ENCODE peak calls at places on chromosome 17, in four cellular contexts. D is upper lobe of right lung, S is breast epithelium, C is endothelial cell. I is an unnamed sample.

GRCh38 chr17:14019186-14019956 is 49.9 kb upstream of the COX10 start:
- DNase-seq in S (no peak), C (no peak), D (no peak), I (no peak)

GRCh38 chr17:78253946-78254672 is 22.7 kb downstream of the TMEM235 start:
- DNase-seq in C (peak), S (peak), D (peak), I (peak)

GRCh38 chr17:76949913-76950695 is 81.9 kb downstream of the MGAT5B start:
- DNase-seq in D (no peak), S (no peak), C (no peak), I (no peak)

GRCh38 chr17:74861554-74862107 is 1.9 kb upstream of the GRIN2C start:
- DNase-seq in S (no peak), C (no peak), D (no peak), I (no peak)

GRCh38 chr17:7574176-7574953 is 5.1 kb upstream of the CD68 start:
- DNase-seq in C (no peak), D (no peak), S (no peak), I (no peak)

GRCh38 chr17:34840758-34841157 is 120.5 kb downstream of the CCT6B start:
- DNase-seq in D (no peak), C (no peak), S (no peak), I (no peak)

GRCh38 chr17:13537871-13538643 is 63.7 kb downstream of the HS3ST3A1 start:
- DNase-seq in S (no peak), C (no peak), D (no peak), I (no peak)

GRCh38 chr17:38507436-38507835 is 79.2 kb downstream of the ARHGAP23 start:
- DNase-seq in D (no peak), S (no peak), C (no peak), I (no peak)

GRCh38 chr17:6713130-6713917 is at the start of gene SLC13A5:
- DNase-seq in C (peak), D (no peak), S (no peak), I (no peak)

GRCh38 chr17:82356845-82357355 is 2.1 kb upstream of the TEX19 start:
- DNase-seq in C (no peak), S (no peak), D (peak), I (no peak)

GRCh38 chr17:60528828-60529227 is 2.8 kb upstream of the APPBP2 start:
- DNase-seq in S (no peak), D (no peak), C (no peak), I (no peak)

GRCh38 chr17:74123350-74123749 is 80.1 kb upstream of the RPL38 start:
- DNase-seq in D (peak), C (no peak), S (no peak), I (no peak)

GRCh38 chr17:59372138-59372751 is 40.8 kb downstream of the YPEL2 start:
- DNase-seq in S (no peak), D (no peak), C (no peak), I (no peak)

GRCh38 chr17:17681744-17682292 is 560 bp downstream of the RAI1 start:
- DNase-seq in C (peak), D (peak), S (no peak), I (peak)

GRCh38 chr17:38561416-38562214 is 44.1 kb downstream of the SRCIN1 start:
- DNase-seq in D (no peak), S (no peak), C (peak), I (no peak)

GRCh38 chr17:31052187-31052889 is 42.4 kb upstream of the NF1 start:
- DNase-seq in S (no peak), D (no peak), C (no peak), I (peak)

GRCh38 chr17:39861235-39861634 is 2.9 kb downstream of the IKZF3 start:
- DNase-seq in D (no peak), S (no peak), C (no peak), I (no peak)

GRCh38 chr17:39866013-39866730 is 1.8 kb upstream of the ZPBP2 start:
- DNase-seq in S (no peak), D (no peak), C (no peak), I (no peak)

GRCh38 chr17:39867084-39867890 is 715 bp upstream of the ZPBP2 start:
- DNase-seq in C (no peak), S (no peak), D (no peak), I (no peak)

GRCh38 chr17:39863244-39863917 is 731 bp downstream of the IKZF3 start:
- DNase-seq in S (no peak), C (no peak), D (no peak), I (no peak)

GRCh38 chr17:39863918-39864746 is at the start of gene IKZF3:
- DNase-seq in S (peak), D (peak), C (peak), I (peak)
- TF ChIP-seq CTCF in S (no peak), D (peak), C (no peak), I (peak)

GRCh38 chr17:50105811-50106210 is 10.7 kb downstream of the PDK2 start:
- DNase-seq in D (no peak), S (no peak), C (no peak), I (no peak)
- TF ChIP-seq CTCF in D (no peak), S (no peak), C (no peak), I (no peak)

GRCh38 chr17:75927286-75927922 is 13.4 kb downstream of the FBF1 start:
- DNase-seq in C (peak), S (no peak), D (no peak), I (no peak)
- TF ChIP-seq CTCF in C (peak), S (no peak), D (peak), I (no peak)

DNA sequence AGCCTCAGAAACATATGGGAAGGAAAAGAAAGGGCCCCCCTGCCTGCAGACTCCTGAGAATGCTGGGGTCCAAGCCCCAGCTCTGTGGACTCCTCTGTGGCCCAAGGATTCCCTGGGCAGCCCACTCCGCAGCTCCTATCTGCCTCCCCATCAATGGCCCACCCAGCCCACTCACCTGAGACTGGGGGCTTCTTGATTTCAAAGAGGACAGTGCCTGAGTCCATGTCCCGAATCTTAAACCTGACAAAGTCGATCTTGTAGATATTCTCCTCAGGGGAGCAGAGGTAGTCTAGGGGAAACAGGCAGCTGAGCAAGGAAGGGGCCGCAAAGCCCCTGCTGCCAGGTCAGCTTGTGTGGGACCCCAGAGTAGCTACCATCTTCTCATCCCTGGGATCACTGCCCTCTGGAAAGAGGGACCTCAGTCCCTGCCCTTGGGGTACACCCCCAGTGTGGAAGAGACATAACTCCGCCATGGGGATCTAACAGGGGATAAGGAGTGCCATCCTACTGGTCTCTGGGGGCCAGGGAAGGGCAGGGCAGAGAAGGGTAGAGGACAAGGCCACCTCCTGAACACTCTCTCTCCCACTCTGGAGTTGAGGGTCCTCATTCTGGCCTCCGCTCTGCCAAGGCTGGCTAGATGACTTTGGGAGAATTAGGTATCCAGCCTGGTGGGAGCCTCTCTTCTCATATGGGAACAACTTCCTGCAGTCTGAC is 3.9 kb downstream of the UNC119 start:
- DNase-seq in C (no peak), D (no peak), S (no peak), I (no peak)
- TF ChIP-seq CTCF in C (peak), D (no peak), S (no peak), I (peak)

DNA sequence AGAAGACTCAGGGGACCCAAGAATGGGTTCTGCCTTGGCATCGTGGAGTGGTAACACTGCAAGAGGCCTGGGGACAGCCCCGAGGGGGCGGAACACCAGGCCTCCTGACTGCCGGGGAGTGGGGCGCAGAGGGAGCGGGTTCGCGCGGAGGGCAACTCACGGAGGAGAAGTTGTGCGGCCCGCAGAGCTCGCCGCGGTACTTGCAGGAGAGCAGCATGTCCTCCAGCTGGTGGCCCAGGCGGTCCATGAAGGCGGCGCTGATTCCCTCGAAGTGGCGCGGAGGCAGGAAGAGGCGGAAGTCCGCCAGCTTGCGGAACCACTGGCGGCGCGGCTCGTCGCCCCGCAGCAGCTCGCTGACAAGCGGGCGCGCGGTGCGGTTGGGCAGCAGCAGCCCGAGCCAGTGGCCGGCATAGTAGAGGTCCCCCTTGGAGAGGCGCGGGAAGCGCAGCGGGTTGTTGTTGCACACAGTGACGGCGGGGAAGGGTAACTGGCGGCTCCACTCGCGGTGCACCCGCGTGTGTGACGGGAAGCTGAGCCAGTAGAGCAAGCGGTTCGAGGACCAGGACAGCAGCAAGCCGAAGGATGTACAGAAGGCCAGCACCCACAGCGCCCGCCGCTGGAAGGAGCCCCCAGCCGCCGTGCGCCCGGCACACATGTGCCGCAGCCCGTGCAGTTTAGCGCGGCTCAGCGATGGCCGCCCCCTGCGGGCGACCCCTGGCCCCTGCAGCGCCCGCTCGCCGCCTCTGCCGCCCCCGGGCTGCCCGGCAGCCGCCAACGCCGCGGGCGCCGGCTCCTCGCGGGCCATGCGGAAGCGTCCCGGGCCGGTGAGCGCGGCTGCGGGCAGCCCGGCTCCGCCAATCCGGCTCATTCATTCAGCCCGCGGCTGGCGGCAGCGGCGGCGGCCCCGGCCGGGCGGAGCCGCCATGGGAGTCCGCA is 1.6 kb downstream of the ASIC2 start:
- DNase-seq in C (peak), S (no peak), D (peak), I (no peak)
- TF ChIP-seq CTCF in C (peak), S (no peak), D (no peak), I (no peak)

GRCh38 chr17:79926308-79927135 is 87.3 kb upstream of the CBX4 start:
- DNase-seq in C (no peak), S (no peak), D (no peak), I (no peak)
- TF ChIP-seq CTCF in C (no peak), S (no peak), D (no peak), I (no peak)

DNA sequence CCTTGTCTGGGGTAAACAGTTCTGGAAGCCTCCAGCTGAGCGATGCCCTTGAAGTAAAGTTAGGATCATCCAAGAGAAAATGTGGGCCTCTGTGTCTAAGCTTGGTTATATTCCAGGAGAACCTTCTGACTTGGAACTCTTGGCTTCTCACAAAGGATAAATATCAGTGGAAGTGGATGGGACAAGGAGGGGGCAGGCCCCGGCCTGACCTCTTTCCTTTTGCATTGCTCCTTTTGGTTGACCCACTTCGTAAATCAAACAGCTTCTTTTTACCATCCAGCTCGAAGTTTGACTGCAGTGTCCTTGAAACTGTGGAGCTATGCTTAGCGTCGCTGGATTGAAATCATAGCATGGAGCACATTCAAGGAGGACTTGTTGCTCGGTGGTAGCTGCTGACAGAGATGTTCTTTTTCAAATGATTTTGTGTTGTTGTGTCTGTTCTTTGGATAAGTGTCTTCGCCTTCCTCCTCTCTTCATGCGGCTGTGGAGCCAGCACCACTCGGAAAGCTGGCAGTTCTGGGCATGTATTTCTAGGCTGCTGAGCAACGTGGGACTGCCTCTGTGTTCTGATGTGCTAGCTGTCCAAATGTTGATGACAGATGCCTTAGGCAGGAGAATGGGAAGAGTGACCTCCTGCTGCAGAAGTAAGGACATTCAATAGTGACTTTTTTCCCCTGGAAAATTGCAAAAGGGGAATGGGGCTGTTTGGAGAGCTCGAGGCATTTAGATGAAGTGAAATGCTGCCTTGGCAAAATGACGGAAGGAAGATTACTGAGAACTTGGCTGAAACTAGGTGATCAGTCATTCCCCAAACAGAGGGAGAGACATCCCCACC is 4.5 kb downstream of the MINK1 start:
- DNase-seq in C (no peak), S (no peak), D (no peak), I (no peak)
- TF ChIP-seq CTCF in C (no peak), S (no peak), D (no peak), I (no peak)